ENCODE peak calls at places on chromosomes 2 and 18, in seven cellular contexts. P is OCI-LY7, L is GM23338, F is neural progenitor cell, E is bronchial epithelial cell, T is adrenal gland, D is astrocyte of the spinal cord. N is an unnamed sample.

GRCh38 chr18:25710981-25711380 is 359.0 kb upstream of the ZNF521 start:
- DNase-seq in P (no peak), L (no peak), F (no peak), E (no peak), T (no peak), D (no peak), N (no peak)

GRCh38 chr2:19140463-19141208 is 217.8 kb downstream of the OSR1 start:
- DNase-seq in P (no peak), L (no peak), F (no peak), E (peak), T (no peak), D (peak), N (no peak)

GRCh38 chr2:221518201-221518936 is 53.7 kb downstream of the EPHA4 start:
- DNase-seq in P (no peak), L (no peak), F (no peak), E (peak), T (no peak), D (peak), N (no peak)

GRCh38 chr2:233814063-233814435 is 35.9 kb downstream of the MROH2A start:
- DNase-seq in P (no peak), L (peak), F (peak), E (peak), T (no peak), D (no peak), N (no peak)

GRCh38 chr2:153811516-153811915 is 60.2 kb upstream of the GALNT13 start:
- DNase-seq in P (no peak), L (no peak), F (no peak), E (peak), T (no peak), D (no peak), N (no peak)

GRCh38 chr2:239311132-239312040 is 89.4 kb downstream of the HDAC4 start:
- DNase-seq in P (no peak), L (no peak), F (no peak), E (no peak), T (peak), D (no peak), N (peak)

GRCh38 chr2:225841314-225841713 is 441.8 kb downstream of the NYAP2 start:
- DNase-seq in P (no peak), L (no peak), F (no peak), E (no peak), T (no peak), D (peak), N (no peak)

GRCh38 chr2:130327703-130328527 is 14.8 kb upstream of the IMP4 start:
- DNase-seq in P (no peak), L (peak), F (peak), E (peak), T (no peak), D (peak), N (no peak)

GRCh38 chr2:55408946-55409868 is 10.4 kb downstream of the CCDC88A start:
- DNase-seq in P (no peak), L (peak), F (no peak), E (no peak), T (no peak), D (peak), N (no peak)

GRCh38 chr2:231127480-231127879 is 2.6 kb upstream of the HTR2B start:
- DNase-seq in P (no peak), L (no peak), F (no peak), E (no peak), T (no peak), D (no peak), N (no peak)

DNA sequence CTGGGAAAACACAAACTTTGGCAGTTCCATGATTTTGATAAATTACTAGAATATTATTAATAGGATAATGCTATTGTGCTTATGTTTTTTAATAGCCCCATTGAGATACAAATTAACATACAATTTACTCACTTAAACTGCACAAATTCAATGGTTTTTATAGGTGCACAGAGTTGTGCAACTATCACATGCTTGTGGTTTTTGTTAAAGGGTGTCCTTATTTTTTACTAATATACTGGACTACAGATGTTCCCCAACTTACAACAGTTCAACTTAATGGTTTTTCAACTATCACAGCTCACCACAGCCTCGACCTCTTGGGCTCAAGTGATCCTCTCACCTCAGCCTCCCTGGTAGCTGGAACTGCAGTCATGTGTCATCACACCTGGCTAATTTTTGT is 76.6 kb downstream of the OSBPL1A start:
- DNase-seq in P (no peak), L (no peak), F (no peak), E (no peak), T (no peak), D (no peak), N (no peak)
- TF ChIP-seq CTCF in P (no peak), L (no peak), F (no peak), E (no peak), T (no peak), D (no peak), N (no peak)

DNA sequence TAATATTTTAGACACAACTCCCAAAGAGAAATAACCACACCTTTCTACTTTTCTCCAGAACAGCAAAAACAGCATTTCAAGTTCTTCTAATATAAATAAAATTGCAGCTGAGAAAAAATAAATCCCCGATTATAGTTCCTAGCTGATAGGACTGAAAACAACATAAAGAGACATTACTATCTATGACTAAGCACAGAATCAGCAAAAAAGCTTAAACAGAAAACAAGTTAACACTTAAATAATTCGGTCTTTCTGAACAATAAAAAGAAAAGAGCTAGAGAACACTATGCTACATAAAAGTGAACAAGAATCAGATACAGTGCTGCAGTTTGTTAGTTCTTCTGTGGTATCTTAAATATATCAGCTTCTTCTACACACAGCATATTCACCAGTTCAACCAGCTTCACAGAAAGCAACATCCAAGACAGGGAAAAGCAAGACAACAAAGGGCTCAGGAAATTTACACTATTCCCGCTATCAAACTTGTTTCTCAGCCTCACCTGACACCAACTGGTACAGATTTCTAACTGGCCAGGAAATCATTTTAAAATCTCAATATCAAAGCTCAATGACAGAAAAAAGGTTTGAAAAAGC is 28.6 kb downstream of the FEZ2 start:
- DNase-seq in P (no peak), L (peak), F (no peak), E (peak), T (no peak), D (peak), N (no peak)
- H3K4me3 ChIP-seq in P (no peak), L (no peak), F (no peak), E (no peak), T (no peak), D (no peak), N (no peak)

DNA sequence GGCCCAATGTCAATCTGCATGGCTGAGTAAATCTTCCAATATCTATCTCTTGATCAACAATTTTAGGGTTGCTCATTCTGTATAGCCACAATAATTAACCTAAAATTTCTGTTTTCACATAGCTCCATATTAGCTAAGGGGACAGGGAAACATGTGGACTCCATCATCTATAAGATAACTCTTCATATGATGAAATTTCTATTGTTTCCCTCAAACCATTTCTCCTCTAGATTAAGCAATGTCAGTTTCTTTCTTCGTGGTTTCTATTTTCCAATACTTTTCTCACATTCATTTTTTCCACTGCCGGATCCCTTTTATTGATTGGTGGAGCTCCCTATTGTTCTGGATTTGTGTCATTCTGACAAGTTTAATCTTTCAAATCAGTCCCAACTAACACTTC is 1221.2 kb upstream of the ZEB2 start:
- DNase-seq in P (no peak), L (no peak), F (no peak), E (no peak), T (no peak), D (no peak), N (no peak)
- TF ChIP-seq CTCF in P (no peak), L (no peak), F (no peak), E (no peak), T (no peak), D (no peak), N (no peak)

GRCh38 chr2:152648336-152648735 is 68.9 kb downstream of the PRPF40A start:
- DNase-seq in P (no peak), L (peak), F (peak), E (peak), T (no peak), D (peak), N (no peak)
- H3K4me3 ChIP-seq in P (no peak), L (no peak), F (no peak), E (no peak), T (no peak), D (no peak), N (no peak)

GRCh38 chr2:158996378-158996993 is 28.0 kb downstream of the TANC1 start:
- DNase-seq in P (no peak), L (no peak), F (no peak), E (no peak), T (no peak), D (no peak), N (no peak)
- TF ChIP-seq CTCF in P (peak), L (peak), F (peak), E (no peak), T (peak), D (no peak), N (no peak)

GRCh38 chr2:25342372-25343186 is 854 bp upstream of the DNMT3A start:
- DNase-seq in P (peak), L (peak), F (peak), E (peak), T (peak), D (peak), N (peak)
- H3K4me3 ChIP-seq in P (peak), L (peak), F (peak), E (peak), T (no peak), D (peak), N (peak)

GRCh38 chr18:75041586-75041985 is 167.4 kb downstream of the PTGR3 start:
- DNase-seq in P (peak), L (peak), F (no peak), E (peak), T (no peak), D (peak), N (no peak)
- TF ChIP-seq CTCF in P (peak), L (peak), F (peak), E (peak), T (peak), D (peak), N (no peak)